ENCODE peak calls at places on chromosome 17, in four cellular contexts. One of them, this sample, is unnamed.

GRCh38 chr17:51682115-51682514 is 421.8 kb downstream of the UTP18 start:
- DNase-seq in HCT116: no peak
- DNase-seq in K562: no peak
- DNase-seq in HepG2: no peak
- DNase-seq in this sample: no peak

GRCh38 chr17:48179071-48179945 is 71.7 kb downstream of the SNX11 start:
- DNase-seq in HCT116: no peak
- DNase-seq in K562: no peak
- DNase-seq in HepG2: no peak
- DNase-seq in this sample: no peak

GRCh38 chr17:72381597-72382397 is 261.0 kb downstream of the SOX9 start:
- DNase-seq in HCT116: peak; percentile 80
- DNase-seq in K562: no peak
- DNase-seq in HepG2: no peak
- DNase-seq in this sample: no peak

GRCh38 chr17:82798752-82799151 is 41.1 kb downstream of the ZNF750 start:
- DNase-seq in HCT116: no peak
- DNase-seq in K562: no peak
- DNase-seq in HepG2: no peak
- DNase-seq in this sample: no peak

GRCh38 chr17:21368545-21369246 is 7.5 kb upstream of the KCNJ12 start:
- DNase-seq in HCT116: no peak
- DNase-seq in K562: no peak
- DNase-seq in HepG2: no peak
- DNase-seq in this sample: no peak

GRCh38 chr17:80254396-80255241 is 6.0 kb upstream of the RNF213 start:
- DNase-seq in HCT116: peak; percentile 82
- DNase-seq in K562: peak; percentile 72
- DNase-seq in HepG2: peak; percentile 88
- DNase-seq in this sample: peak; percentile 80

GRCh38 chr17:75525806-75526554 is 483 bp downstream of the LLGL2 start:
- DNase-seq in HCT116: no peak
- DNase-seq in K562: peak; percentile 33
- DNase-seq in HepG2: peak; percentile 54
- DNase-seq in this sample: no peak

GRCh38 chr17:31581491-31581890 is 190.0 kb downstream of the RAB11FIP4 start:
- DNase-seq in HCT116: no peak
- DNase-seq in K562: no peak
- DNase-seq in HepG2: no peak
- DNase-seq in this sample: no peak

GRCh38 chr17:9389116-9389515 is 186.5 kb downstream of the STX8 start:
- DNase-seq in HCT116: no peak
- DNase-seq in K562: no peak
- DNase-seq in HepG2: peak; percentile 4
- DNase-seq in this sample: no peak

GRCh38 chr17:72338847-72339790 is 218.3 kb downstream of the SOX9 start:
- DNase-seq in HCT116: peak; percentile 91
- DNase-seq in K562: no peak
- DNase-seq in HepG2: peak; percentile 97
- DNase-seq in this sample: peak; percentile 79

GRCh38 chr17:31515226-31515759 is 123.8 kb downstream of the RAB11FIP4 start:
- DNase-seq in HCT116: no peak
- DNase-seq in K562: no peak
- DNase-seq in HepG2: no peak
- DNase-seq in this sample: no peak

GRCh38 chr17:50957600-50958575 is 91.7 kb upstream of the TOB1 start:
- DNase-seq in HCT116: no peak
- DNase-seq in K562: no peak
- DNase-seq in HepG2: no peak
- DNase-seq in this sample: no peak

GRCh38 chr17:56960596-56961538 is at the start of gene COIL:
- DNase-seq in HCT116: peak; percentile 93
- DNase-seq in K562: peak; percentile 94
- DNase-seq in HepG2: peak; percentile 92
- DNase-seq in this sample: peak; percentile 76
- TF ChIP-seq REST in HCT116: no peak
- TF ChIP-seq REST in K562: no peak
- TF ChIP-seq REST in HepG2: no peak
- TF ChIP-seq REST in this sample: no peak

DNA sequence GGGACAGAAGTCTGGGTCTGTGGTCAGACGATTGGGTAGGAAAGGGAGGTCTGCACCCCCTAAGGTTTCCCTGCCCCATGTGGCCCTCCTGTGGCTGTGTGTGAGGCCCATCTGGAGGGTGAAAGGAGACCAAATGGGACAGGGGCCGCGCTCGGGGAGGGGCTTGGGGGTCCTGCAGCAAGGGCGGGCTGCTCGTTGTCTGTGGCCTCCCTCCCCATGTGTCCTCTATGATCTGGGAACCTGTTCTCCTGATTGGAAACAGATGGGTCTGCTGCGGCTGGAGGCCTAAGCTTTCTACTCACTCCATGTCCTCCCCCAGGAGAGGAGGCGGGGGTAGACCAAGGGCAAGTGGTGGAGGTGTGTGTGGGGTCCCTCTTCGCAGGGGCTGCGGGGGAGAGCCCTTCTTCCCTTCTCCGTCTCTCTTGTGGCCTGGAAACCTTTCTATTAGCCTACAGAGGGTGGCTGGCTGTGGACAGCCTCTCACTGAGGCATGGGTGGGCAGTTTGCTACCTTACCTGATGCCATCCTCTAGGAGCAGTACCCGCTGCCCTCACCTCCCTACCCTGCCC is 18.6 kb downstream of the IGFBP4 start:
- DNase-seq in HCT116: no peak
- DNase-seq in K562: no peak
- DNase-seq in HepG2: no peak
- DNase-seq in this sample: no peak
- TF ChIP-seq TCF7L2 in HCT116: no peak
- TF ChIP-seq TCF7L2 in K562: no peak
- TF ChIP-seq TCF7L2 in HepG2: no peak
- TF ChIP-seq TCF7L2 in this sample: no peak

GRCh38 chr17:67471118-67471517 is 94.0 kb downstream of the PITPNC1 start:
- DNase-seq in HCT116: no peak
- DNase-seq in K562: no peak
- DNase-seq in HepG2: no peak
- DNase-seq in this sample: no peak
- TF ChIP-seq REST in HCT116: no peak
- TF ChIP-seq REST in K562: no peak
- TF ChIP-seq REST in HepG2: no peak
- TF ChIP-seq REST in this sample: no peak

GRCh38 chr17:70678889-70679288 is 509.6 kb downstream of the KCNJ2 start:
- DNase-seq in HCT116: no peak
- DNase-seq in K562: no peak
- DNase-seq in HepG2: no peak
- DNase-seq in this sample: no peak
- TF ChIP-seq TCF7L2 in HCT116: no peak
- TF ChIP-seq TCF7L2 in K562: no peak
- TF ChIP-seq TCF7L2 in HepG2: no peak
- TF ChIP-seq TCF7L2 in this sample: no peak

GRCh38 chr17:7956208-7956965 is 24.4 kb downstream of the CNTROB start:
- DNase-seq in HCT116: no peak
- DNase-seq in K562: no peak
- DNase-seq in HepG2: no peak
- DNase-seq in this sample: no peak
- TF ChIP-seq REST in HCT116: no peak
- TF ChIP-seq REST in K562: no peak
- TF ChIP-seq REST in HepG2: no peak
- TF ChIP-seq REST in this sample: no peak

GRCh38 chr17:69724236-69724635 is 309.7 kb downstream of the MAP2K6 start:
- DNase-seq in HCT116: no peak
- DNase-seq in K562: no peak
- DNase-seq in HepG2: no peak
- DNase-seq in this sample: no peak
- TF ChIP-seq TCF7L2 in HCT116: no peak
- TF ChIP-seq TCF7L2 in K562: no peak
- TF ChIP-seq TCF7L2 in HepG2: no peak
- TF ChIP-seq TCF7L2 in this sample: no peak

GRCh38 chr17:40806131-40806530 is 6.4 kb upstream of the KRT28 start:
- DNase-seq in HCT116: no peak
- DNase-seq in K562: no peak
- DNase-seq in HepG2: no peak
- DNase-seq in this sample: no peak
- TF ChIP-seq REST in HCT116: peak; percentile 37
- TF ChIP-seq REST in K562: no peak
- TF ChIP-seq REST in HepG2: no peak
- TF ChIP-seq REST in this sample: peak; percentile 71

GRCh38 chr17:7884581-7885356 is 3.8 kb upstream of the CHD3 start:
- DNase-seq in HCT116: no peak
- DNase-seq in K562: peak; percentile 61
- DNase-seq in HepG2: no peak
- DNase-seq in this sample: no peak
- TF ChIP-seq TCF7L2 in HCT116: no peak
- TF ChIP-seq TCF7L2 in K562: no peak
- TF ChIP-seq TCF7L2 in HepG2: no peak
- TF ChIP-seq TCF7L2 in this sample: no peak

DNA sequence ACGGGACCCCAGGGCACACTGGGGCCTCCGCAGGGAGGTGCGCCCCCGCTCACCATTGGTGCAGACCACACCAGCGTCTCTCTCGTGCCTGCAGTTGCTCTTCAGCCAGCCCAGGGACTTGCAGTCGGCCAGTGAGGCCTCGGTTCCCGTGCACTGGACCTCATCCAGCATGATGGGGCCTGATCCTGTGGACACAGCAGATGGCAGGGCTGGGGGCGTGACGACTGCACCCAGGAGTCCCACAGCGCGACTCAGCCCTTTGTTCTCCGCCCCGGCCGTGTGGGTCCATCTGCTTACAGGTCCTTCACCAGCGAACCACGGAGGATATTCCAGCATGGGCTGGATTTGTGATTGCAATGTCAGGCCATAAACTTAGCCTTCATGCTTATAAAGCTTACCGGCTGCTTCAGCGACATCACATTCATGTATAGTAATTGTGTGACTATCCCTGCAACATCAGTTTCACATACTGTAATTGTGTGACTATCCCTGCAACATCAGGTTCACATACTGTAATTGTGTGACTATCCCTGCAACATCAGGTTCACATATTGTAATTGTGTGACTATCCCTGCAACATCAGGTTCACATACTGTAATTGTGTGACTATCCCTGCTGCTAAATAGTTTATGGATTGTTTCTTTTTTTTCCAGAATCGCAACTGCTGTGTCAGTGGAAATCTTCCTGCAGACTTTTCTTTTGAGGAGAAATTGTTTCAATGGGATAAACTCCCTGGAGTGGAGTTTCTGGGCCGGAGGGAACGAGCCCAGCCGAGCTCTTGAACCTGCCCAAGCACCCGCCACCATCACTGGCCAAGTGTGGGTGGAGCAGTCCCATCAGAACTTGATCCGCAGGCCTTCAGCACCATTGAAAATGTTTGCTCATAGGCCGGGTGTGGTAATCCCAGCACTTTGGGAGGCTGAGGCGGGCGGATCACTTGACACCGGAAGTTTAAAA is 4.8 kb downstream of the LGALS3BP start:
- DNase-seq in HCT116: peak; percentile 67
- DNase-seq in K562: no peak
- DNase-seq in HepG2: no peak
- DNase-seq in this sample: peak; percentile 36
- TF ChIP-seq REST in HCT116: no peak
- TF ChIP-seq REST in K562: no peak
- TF ChIP-seq REST in HepG2: no peak
- TF ChIP-seq REST in this sample: no peak

DNA sequence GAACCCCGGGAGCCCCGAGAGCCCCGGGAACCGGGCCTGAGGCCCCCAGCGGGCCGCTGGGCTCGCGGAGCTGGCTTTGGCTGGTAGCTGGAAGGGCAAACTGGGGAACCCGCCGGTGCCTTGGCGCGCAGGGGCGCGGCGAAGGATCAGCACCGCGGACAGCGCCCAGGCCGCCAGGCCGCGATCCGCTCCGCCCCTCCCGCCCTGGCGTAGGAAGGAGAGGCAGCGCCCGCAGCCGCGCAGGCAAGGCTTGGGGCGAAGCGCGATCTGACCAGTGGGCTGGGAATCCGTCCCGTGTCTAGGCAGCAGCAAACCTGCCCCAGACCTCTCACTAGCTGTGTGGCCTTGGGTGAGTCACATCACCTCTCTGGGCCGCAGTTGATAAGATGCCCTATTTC is 331 bp upstream of the CCDC92B start:
- DNase-seq in HCT116: peak; percentile 38
- DNase-seq in K562: peak; percentile 84
- DNase-seq in HepG2: peak; percentile 43
- DNase-seq in this sample: no peak
- TF ChIP-seq TCF7L2 in HCT116: no peak
- TF ChIP-seq TCF7L2 in K562: no peak
- TF ChIP-seq TCF7L2 in HepG2: no peak
- TF ChIP-seq TCF7L2 in this sample: no peak

This sample was measured in Panc1.